ENCODE peak calls at places on chromosomes 11 and 22, in ten cellular contexts. T, G, L, H, U, D, R, I, Q and S are unnamed samples. For H3K9me3, the result is how much of the 10 kb centered on the place peaks cover.

GRCh38 chr11:10742460-10743208 is 8.4 kb upstream of the CTR9 start:
- DNase-seq in T (no peak), G (peak), L (no peak), H (peak), U (no peak), D (no peak), R (no peak), I (no peak), Q (no peak), S (peak)

GRCh38 chr22:43530864-43531201 is 119.0 kb downstream of the MPPED1 start:
- DNase-seq in T (no peak), G (no peak), L (no peak), H (no peak), U (no peak), D (no peak), R (no peak), I (no peak), Q (no peak), S (no peak)

GRCh38 chr22:23193420-23193819 is 13.1 kb downstream of the BCR start:
- DNase-seq in T (no peak), G (no peak), L (no peak), H (no peak), U (no peak), D (no peak), R (no peak), I (no peak), Q (no peak), S (no peak)

GRCh38 chr22:48515571-48516200 is 1312.0 kb downstream of the BRD1 start:
- DNase-seq in T (no peak), G (no peak), L (no peak), H (no peak), U (no peak), D (no peak), R (no peak), I (no peak), Q (no peak), S (no peak)

GRCh38 chr22:28674121-28674563 is 5.5 kb downstream of the TTC28 start:
- DNase-seq in T (no peak), G (peak), L (peak), H (peak), U (no peak), D (no peak), R (no peak), I (no peak), Q (no peak), S (peak)

GRCh38 chr22:43928418-43929307 is 5.1 kb downstream of the PNPLA3 start:
- DNase-seq in T (no peak), G (no peak), L (no peak), H (no peak), U (no peak), D (no peak), R (no peak), I (no peak), Q (no peak), S (peak)

GRCh38 chr11:132052904-132053303 is 682.5 kb downstream of the NTM start:
- DNase-seq in T (no peak), G (no peak), L (no peak), H (no peak), U (no peak), D (no peak), R (no peak), I (no peak), Q (no peak), S (no peak)

GRCh38 chr22:40635940-40636379 is 559 bp downstream of the MRTFA start:
- DNase-seq in T (no peak), G (peak), L (no peak), H (no peak), U (no peak), D (peak), R (no peak), I (no peak), Q (no peak), S (peak)

GRCh38 chr22:41598891-41599635 is 9.4 kb upstream of the PMM1 start:
- DNase-seq in T (no peak), G (no peak), L (no peak), H (no peak), U (no peak), D (no peak), R (no peak), I (no peak), Q (no peak), S (no peak)

GRCh38 chr11:61273151-61274078 is 21.7 kb downstream of the VWCE start:
- DNase-seq in T (no peak), G (no peak), L (no peak), H (no peak), U (no peak), D (no peak), R (no peak), I (no peak), Q (no peak), S (peak)

GRCh38 chr11:86812981-86813380 is 12.6 kb downstream of the PRSS23 start:
- DNase-seq in T (no peak), G (no peak), L (no peak), H (no peak), U (no peak), D (no peak), R (no peak), I (no peak), Q (no peak), S (no peak)

GRCh38 chr11:2930705-2931415 is 1.6 kb upstream of the PHLDA2 start:
- DNase-seq in T (no peak), G (peak), L (peak), H (peak), U (peak), D (peak), R (no peak), I (peak), Q (peak), S (peak)

GRCh38 chr22:26417406-26417805 is 11.7 kb upstream of the ASPHD2 start:
- DNase-seq in T (no peak), G (no peak), L (no peak), H (no peak), U (no peak), D (no peak), R (no peak), I (no peak), Q (no peak), S (no peak)

GRCh38 chr11:134275534-134276395 is at the start of gene GLB1L3:
- DNase-seq in T (no peak), G (peak), L (peak), H (no peak), U (peak), D (no peak), R (no peak), I (no peak), Q (no peak), S (no peak)

GRCh38 chr22:39234157-39234793 is 10.5 kb downstream of the PDGFB start:
- DNase-seq in T (no peak), G (no peak), L (no peak), H (no peak), U (no peak), D (no peak), R (no peak), I (peak), Q (peak), S (no peak)

GRCh38 chr22:43231724-43232034 is 44.7 kb upstream of the TTLL12 start:
- DNase-seq in T (no peak), G (no peak), L (no peak), H (no peak), U (no peak), D (no peak), R (no peak), I (no peak), Q (no peak), S (no peak)

GRCh38 chr11:114938799-114939198 is 260.5 kb downstream of the NXPE2 start:
- DNase-seq in T (no peak), G (no peak), L (no peak), H (no peak), U (no peak), D (no peak), R (no peak), I (no peak), Q (no peak), S (no peak)

GRCh38 chr22:23744485-23744884 is 6.4 kb downstream of the ZNF70 start:
- DNase-seq in T (no peak), G (no peak), L (no peak), H (no peak), U (no peak), D (no peak), R (no peak), I (no peak), Q (no peak), S (no peak)

GRCh38 chr11:10236850-10237249 is 57.2 kb downstream of the SBF2 start:
- DNase-seq in T (no peak), G (no peak), L (no peak), H (no peak), U (no peak), D (no peak), R (no peak), I (no peak), Q (no peak), S (no peak)

GRCh38 chr11:108431370-108431769 is 36.0 kb downstream of the C11orf65 start:
- DNase-seq in T (no peak), G (no peak), L (no peak), H (no peak), U (no peak), D (no peak), R (no peak), I (no peak), Q (no peak), S (no peak)

GRCh38 chr11:106961518-106961917 is 56.8 kb downstream of the GUCY1A2 start:
- DNase-seq in T (no peak), G (peak), L (no peak), H (peak), U (no peak), D (no peak), R (peak), I (no peak), Q (no peak), S (no peak)

GRCh38 chr11:74520927-74521665 is 27.6 kb upstream of the LIPT2 start:
- DNase-seq in T (no peak), G (no peak), L (no peak), H (no peak), U (no peak), D (no peak), R (no peak), I (no peak), Q (no peak), S (no peak)

GRCh38 chr11:36149538-36150242 is 139.5 kb downstream of the COMMD9 start:
- DNase-seq in T (peak), G (peak), L (peak), H (peak), U (peak), D (no peak), R (peak), I (no peak), Q (no peak), S (peak)

GRCh38 chr11:43567396-43567975 is 113.1 kb upstream of the HSD17B12 start:
- DNase-seq in T (no peak), G (peak), L (no peak), H (peak), U (no peak), D (no peak), R (peak), I (no peak), Q (no peak), S (peak)

GRCh38 chr11:44766112-44766971 is 39.6 kb downstream of the TSPAN18 start:
- DNase-seq in T (peak), G (peak), L (no peak), H (no peak), U (no peak), D (no peak), R (peak), I (peak), Q (peak), S (peak)

GRCh38 chr11:29328961-29329441 is 687.8 kb downstream of the KCNA4 start:
- DNase-seq in T (no peak), G (peak), L (no peak), H (no peak), U (no peak), D (no peak), R (peak), I (no peak), Q (no peak), S (peak)

GRCh38 chr22:41481131-41481830 is 12.4 kb downstream of the ACO2 start:
- DNase-seq in T (no peak), G (peak), L (no peak), H (no peak), U (no peak), D (no peak), R (no peak), I (peak), Q (peak), S (no peak)

GRCh38 chr11:95977534-95978174 is 53.7 kb upstream of the MTMR2 start:
- DNase-seq in T (no peak), G (peak), L (no peak), H (peak), U (no peak), D (no peak), R (no peak), I (no peak), Q (no peak), S (no peak)

GRCh38 chr11:126147268-126148111 is 64.0 kb downstream of the RPUSD4 start:
- DNase-seq in T (no peak), G (no peak), L (peak), H (peak), U (no peak), D (peak), R (no peak), I (no peak), Q (no peak), S (peak)

GRCh38 chr11:77208535-77208934 is 80.5 kb downstream of the MYO7A start:
- DNase-seq in T (no peak), G (no peak), L (no peak), H (no peak), U (no peak), D (no peak), R (no peak), I (no peak), Q (no peak), S (no peak)

GRCh38 chr11:86869966-86870570 is 69.7 kb downstream of the PRSS23 start:
- DNase-seq in T (peak), G (peak), L (peak), H (no peak), U (peak), D (no peak), R (peak), I (peak), Q (peak), S (peak)

GRCh38 chr11:115552151-115552550 is 47.9 kb upstream of the CADM1 start:
- DNase-seq in T (no peak), G (no peak), L (no peak), H (no peak), U (no peak), D (no peak), R (no peak), I (no peak), Q (no peak), S (no peak)

GRCh38 chr11:86150826-86151187 is 81.9 kb upstream of the PICALM start:
- DNase-seq in T (no peak), G (peak), L (no peak), H (peak), U (no peak), D (no peak), R (no peak), I (no peak), Q (no peak), S (no peak)

GRCh38 chr11:92440701-92441338 is 216.2 kb downstream of the FAT3 start:
- DNase-seq in T (no peak), G (no peak), L (no peak), H (no peak), U (no peak), D (no peak), R (no peak), I (no peak), Q (no peak), S (no peak)

GRCh38 chr22:34416321-34416900 is 496.1 kb upstream of the LARGE1 start:
- DNase-seq in T (no peak), G (no peak), L (no peak), H (no peak), U (no peak), D (no peak), R (no peak), I (no peak), Q (no peak), S (no peak)

GRCh38 chr11:112113539-112114457 is 27.1 kb downstream of the SDHD start:
- DNase-seq in T (no peak), G (peak), L (no peak), H (peak), U (peak), D (no peak), R (no peak), I (no peak), Q (no peak), S (peak)

DNA sequence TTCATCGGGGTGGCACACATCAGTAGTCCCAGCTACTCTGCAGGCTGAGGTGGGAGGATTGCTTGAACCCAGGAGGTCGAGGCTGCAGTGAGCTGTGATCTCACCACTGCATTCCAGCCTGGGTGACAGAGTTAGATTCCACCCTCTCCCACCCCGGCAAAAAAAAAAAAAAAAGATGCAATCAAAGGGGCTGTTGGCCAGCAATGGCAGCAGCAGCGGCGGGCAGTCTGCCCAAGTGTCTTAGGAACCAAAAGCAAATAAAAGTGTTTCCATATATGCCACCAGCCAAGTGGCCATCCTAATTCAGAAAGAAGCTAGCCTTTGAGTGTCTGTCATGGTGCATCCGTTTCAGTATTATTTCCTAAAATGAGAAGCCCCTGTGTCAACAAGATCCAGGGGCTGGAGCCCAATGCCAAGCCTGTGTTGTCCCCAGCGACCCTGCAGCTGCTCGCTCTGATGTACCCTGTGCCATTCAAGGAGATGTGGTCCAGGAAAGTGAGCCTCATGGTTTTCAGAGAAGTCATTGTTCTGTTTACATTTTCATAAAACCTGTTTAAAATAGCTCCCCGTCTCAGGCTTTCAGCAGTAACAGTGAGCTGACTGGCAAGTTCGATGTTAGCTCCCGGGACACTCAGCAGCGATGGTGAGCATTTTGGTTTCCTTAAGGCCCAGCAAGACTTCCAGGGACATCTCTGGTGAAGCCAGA is 12.5 kb downstream of the CDPF1 start:
- DNase-seq in T (no peak), G (no peak), L (no peak), H (no peak), U (no peak), D (no peak), R (no peak), I (peak), Q (peak), S (no peak)
- H3K27ac ChIP-seq in T (no peak), G (no peak), L (no peak), H (no peak), U (no peak), D (no peak), R (peak), I (peak), Q (peak), S (no peak)

DNA sequence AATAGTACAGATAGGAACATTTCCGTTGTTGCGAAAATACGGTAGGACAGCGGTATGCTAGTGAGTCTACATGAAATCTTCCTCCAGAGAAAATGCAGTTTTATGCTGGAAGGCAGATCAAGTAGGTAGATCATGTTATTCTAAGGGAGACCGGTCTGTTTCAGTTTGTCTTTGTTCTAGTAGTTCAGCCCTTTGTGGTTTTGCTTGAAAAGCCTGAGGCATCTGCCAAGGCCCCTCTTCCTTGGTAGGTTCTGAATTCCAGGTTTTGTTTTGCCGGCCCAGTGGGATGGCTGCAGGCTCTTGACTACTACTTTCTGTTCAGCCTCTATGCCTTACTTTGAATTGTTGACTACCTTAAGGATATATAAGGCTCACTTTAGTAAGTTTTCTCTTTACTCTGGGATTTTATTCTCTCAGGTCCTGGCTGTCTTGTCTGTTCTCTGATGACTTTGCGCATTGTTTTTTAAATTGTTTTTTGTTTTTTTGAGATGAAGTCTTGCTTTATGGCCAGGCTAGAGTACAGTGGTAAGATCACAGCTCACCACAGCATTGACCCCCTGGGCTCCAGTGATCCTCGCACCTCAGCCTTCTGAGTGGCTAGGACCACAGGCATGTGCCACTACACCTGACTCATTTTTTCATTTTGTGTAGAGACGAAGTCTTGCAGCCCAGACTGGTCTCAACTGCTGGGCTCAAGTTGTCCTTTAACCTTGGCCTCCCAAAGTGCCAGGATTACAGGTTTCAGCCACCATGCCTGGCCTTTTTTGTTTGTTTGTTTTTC is 53.7 kb downstream of the HIPK3 start:
- DNase-seq in T (no peak), G (no peak), L (no peak), H (no peak), U (no peak), D (no peak), R (no peak), I (no peak), Q (no peak), S (no peak)
- H3K4me3 ChIP-seq in T (no peak), G (no peak), L (no peak), H (no peak), U (no peak), D (no peak), R (no peak), I (no peak), Q (no peak), S (no peak)

GRCh38 chr22:47355388-47355725 is 592.9 kb downstream of the TBC1D22A start:
- DNase-seq in T (no peak), G (no peak), L (no peak), H (no peak), U (no peak), D (no peak), R (no peak), I (no peak), Q (no peak), S (no peak)

GRCh38 chr22:47352920-47353700 is 590.7 kb downstream of the TBC1D22A start:
- DNase-seq in T (no peak), G (no peak), L (peak), H (no peak), U (no peak), D (peak), R (no peak), I (no peak), Q (no peak), S (no peak)

GRCh38 chr22:47355776-47356432 is 593.5 kb downstream of the TBC1D22A start:
- DNase-seq in T (no peak), G (no peak), L (no peak), H (no peak), U (no peak), D (no peak), R (no peak), I (no peak), Q (no peak), S (no peak)

GRCh38 chr22:47354668-47355387 is 592.4 kb downstream of the TBC1D22A start:
- DNase-seq in T (no peak), G (no peak), L (no peak), H (no peak), U (no peak), D (no peak), R (no peak), I (no peak), Q (no peak), S (no peak)

GRCh38 chr22:47351836-47352579 is 589.6 kb downstream of the TBC1D22A start:
- DNase-seq in T (no peak), G (no peak), L (peak), H (no peak), U (no peak), D (peak), R (no peak), I (no peak), Q (no peak), S (no peak)
- H3K9me3 ChIP-seq in T (under half), G (under half), L (under half), H (under half), U (under half), D (under half), R (under half), I (under half), Q (under half), S (under half)

GRCh38 chr22:17565986-17566687 is 2.8 kb downstream of the SLC25A18 start:
- DNase-seq in T (no peak), G (no peak), L (no peak), H (no peak), U (no peak), D (no peak), R (no peak), I (no peak), Q (no peak), S (no peak)

GRCh38 chr22:17562906-17563870 is at the start of gene SLC25A18:
- DNase-seq in T (peak), G (no peak), L (peak), H (no peak), U (no peak), D (peak), R (no peak), I (peak), Q (peak), S (no peak)

GRCh38 chr22:17559188-17559587 is 4.1 kb upstream of the SLC25A18 start:
- DNase-seq in T (no peak), G (no peak), L (no peak), H (no peak), U (no peak), D (no peak), R (no peak), I (no peak), Q (no peak), S (no peak)

GRCh38 chr22:17566776-17567175 is 3.5 kb downstream of the SLC25A18 start:
- DNase-seq in T (no peak), G (no peak), L (no peak), H (no peak), U (no peak), D (no peak), R (no peak), I (no peak), Q (no peak), S (no peak)

DNA sequence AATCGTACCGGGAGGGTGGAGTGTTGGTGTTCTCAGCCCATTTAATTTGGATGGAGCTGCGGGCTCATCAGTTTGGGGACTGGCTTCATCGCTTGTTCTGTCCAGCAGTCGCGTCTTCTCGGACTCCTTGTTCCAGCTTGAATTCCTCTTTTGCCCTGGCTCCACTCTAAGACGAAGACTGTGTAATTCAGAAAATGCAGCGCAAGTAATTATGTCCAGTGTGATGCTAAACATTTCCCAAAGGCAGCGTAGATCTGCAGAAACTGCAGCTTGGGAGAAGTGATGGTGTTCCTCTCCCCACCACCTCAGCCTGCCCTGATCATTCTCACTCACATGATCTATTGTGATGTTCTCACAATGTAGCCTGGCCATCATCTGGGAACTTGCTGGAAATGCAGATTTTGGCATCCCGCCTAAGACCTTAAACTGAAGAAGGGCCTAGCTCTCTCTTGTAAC is 666 bp downstream of the SLC25A18 start:
- DNase-seq in T (peak), G (peak), L (no peak), H (no peak), U (no peak), D (no peak), R (no peak), I (no peak), Q (no peak), S (no peak)
- H3K27ac ChIP-seq in T (no peak), G (no peak), L (peak), H (no peak), U (no peak), D (peak), R (no peak), I (peak), Q (peak), S (no peak)